ENCODE peak calls at places on chromosomes 11 and 22, in four cellular contexts. T, Z, F and V are unnamed samples.
A peak's percentile ranks its signal among the peaks of the same experiment; 100 is the strongest.

GRCh38 chr11:79011357-79011756 is 429.5 kb downstream of the TENM4 start:
- DNase-seq in Z (no peak), T (no peak), F (no peak), V (peak; percentile 13)

GRCh38 chr22:35914665-35915476 is 113.8 kb downstream of the RBFOX2 start:
- DNase-seq in Z (no peak), T (peak; percentile 59), F (peak; percentile 92), V (no peak)

GRCh38 chr11:120068114-120068573 is 69.8 kb downstream of the TRIM29 start:
- DNase-seq in F (no peak), Z (no peak), T (no peak), V (no peak)

GRCh38 chr11:2099523-2100316 is 39.5 kb downstream of the IGF2 start:
- DNase-seq in Z (no peak), T (no peak), F (no peak), V (no peak)

GRCh38 chr11:117203069-117203407 is 3.9 kb downstream of the TAGLN start:
- DNase-seq in Z (no peak), F (no peak), T (no peak), V (no peak)

GRCh38 chr11:123357353-123357989 is 72.6 kb upstream of the GRAMD1B start:
- DNase-seq in F (no peak), T (no peak), Z (no peak), V (no peak)

GRCh38 chr22:36156119-36156514 is 4.4 kb downstream of the APOL3 start:
- DNase-seq in Z (no peak), T (no peak), F (no peak), V (no peak)

GRCh38 chr22:20064545-20065262 is 15.3 kb upstream of the DGCR8 start:
- DNase-seq in F (no peak), T (no peak), Z (no peak), V (no peak)

GRCh38 chr11:32279672-32280071 is 155.7 kb downstream of the WT1 start:
- DNase-seq in T (no peak), F (no peak), Z (no peak), V (no peak)

GRCh38 chr22:41966607-41967240 is 2.5 kb upstream of the SEPTIN3 start:
- DNase-seq in T (peak; percentile 86), Z (no peak), F (peak; percentile 25), V (no peak)

DNA sequence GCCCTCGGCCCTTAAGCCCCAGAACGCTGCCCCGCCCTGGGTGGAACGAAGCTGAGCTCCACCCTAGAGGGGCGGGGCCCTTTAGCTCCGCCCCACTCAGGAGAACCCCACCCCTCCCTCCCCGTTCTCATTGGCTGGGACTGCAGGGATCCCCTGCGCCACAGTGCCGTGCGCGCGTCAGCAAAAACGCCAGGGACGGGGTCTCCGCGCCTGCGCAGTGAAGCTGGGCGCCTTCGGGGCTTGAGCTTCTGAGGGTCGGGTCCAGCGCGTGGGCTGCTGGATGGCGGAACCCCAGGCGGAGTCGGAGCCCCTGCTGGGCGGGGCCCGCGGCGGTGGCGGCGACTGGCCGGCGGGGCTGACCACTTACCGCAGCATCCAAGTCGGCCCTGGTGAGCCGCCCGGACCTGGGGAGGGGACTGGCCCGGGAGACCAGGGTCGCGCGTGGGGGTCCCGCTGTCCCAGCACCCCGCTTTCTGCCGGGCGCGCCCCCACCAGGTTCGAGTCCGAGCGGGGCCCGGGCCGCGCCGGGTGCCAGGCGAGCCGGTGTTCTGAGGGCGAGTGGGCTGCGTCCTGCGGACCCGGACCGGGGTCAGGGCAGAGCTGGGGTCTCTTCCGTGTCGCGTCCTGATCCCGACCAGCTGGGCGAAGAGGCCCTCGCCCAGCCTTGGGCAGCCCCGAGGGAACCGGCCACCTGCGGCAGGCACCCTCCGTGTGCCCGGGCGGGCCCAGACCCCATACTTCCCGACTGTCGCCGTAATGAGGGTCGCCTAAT is at the start of gene TPCN2:
- DNase-seq in Z (peak; percentile 82), F (peak; percentile 99), T (peak; percentile 76), V (peak; percentile 96)
- TF ChIP-seq CTCF in Z (no peak), F (no peak), T (no peak), V (peak; percentile 17)

DNA sequence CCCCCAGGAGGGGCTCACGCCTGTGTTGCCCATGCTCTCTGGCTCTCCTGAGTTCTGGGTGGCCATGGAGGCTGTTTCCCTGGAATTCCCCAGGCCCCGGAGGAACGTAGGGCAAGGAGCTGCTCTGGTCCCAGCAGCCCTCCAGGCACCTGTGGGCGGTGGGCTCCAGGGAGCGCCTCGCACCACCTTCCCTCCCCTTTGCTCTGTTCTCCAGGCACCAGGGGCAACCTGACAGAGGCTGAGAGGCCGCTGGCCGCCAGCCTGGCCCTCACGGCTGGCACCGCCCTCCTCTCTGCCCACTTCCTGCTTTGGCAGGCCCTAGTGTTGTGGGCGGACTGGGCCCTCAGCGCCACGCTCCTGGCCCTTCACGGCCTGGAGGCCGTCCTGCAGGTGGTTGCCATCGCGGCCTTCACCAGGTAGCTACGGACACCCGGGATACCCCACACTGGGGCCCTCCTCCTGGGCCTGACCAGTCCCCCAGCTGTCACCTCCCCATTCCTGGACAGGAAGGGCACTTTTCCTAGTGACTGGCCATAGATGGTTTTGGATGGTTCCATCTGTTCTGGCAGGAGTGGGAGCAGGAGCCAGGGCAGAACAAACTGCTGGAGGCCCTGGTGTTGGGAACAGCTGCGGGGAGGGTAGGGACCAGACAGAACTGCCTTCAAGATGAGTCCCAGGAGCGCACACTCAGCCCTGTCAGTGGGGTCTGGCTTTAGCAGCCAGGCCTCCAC is 3.1 kb upstream of the EPS8L2 start:
- DNase-seq in Z (no peak), T (no peak), F (no peak), V (no peak)
- TF ChIP-seq CTCF in Z (no peak), T (no peak), F (no peak), V (no peak)

DNA sequence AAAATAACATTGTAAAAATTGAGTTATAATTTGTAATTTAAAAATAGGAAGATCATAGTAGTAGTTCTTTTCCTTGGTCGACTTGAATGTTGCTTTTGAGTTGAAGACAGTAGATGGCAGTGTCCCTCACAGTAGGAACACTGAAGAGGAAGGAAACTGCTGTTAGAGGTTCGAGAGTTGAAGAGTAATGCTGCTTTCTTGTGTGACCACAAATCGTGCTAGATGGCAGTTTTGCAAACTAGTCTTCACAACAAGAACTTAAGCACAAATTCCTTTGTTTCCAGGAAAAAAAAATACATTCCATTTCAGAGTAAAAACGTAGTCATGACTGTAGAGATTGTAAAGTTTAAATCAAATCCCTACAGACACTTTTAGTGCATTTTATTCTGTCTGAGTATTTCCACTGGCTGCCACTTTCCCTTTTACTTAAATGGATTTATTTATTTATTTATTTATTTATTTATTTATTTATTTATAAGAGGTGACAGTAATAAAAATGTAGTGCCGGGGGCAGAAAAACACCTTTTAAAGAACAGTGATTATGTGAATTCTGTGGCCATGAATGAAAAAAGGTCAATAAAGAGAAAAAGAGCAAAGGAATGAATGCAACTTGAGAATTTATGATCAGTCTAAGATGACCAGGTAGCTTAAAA is 54.6 kb downstream of the SPECC1L start:
- DNase-seq in Z (no peak), T (peak; percentile 96), F (peak; percentile 51), V (no peak)
- TF ChIP-seq CTCF in Z (peak; percentile 64), T (peak; percentile 75), F (peak; percentile 77), V (peak; percentile 72)

GRCh38 chr22:49305215-49305965 is 522.3 kb downstream of the BRD1 start:
- DNase-seq in Z (peak; percentile 56), F (peak; percentile 78), T (no peak), V (peak; percentile 91)
- TF ChIP-seq CTCF in Z (peak; percentile 77), F (peak; percentile 50), T (no peak), V (peak; percentile 98)

DNA sequence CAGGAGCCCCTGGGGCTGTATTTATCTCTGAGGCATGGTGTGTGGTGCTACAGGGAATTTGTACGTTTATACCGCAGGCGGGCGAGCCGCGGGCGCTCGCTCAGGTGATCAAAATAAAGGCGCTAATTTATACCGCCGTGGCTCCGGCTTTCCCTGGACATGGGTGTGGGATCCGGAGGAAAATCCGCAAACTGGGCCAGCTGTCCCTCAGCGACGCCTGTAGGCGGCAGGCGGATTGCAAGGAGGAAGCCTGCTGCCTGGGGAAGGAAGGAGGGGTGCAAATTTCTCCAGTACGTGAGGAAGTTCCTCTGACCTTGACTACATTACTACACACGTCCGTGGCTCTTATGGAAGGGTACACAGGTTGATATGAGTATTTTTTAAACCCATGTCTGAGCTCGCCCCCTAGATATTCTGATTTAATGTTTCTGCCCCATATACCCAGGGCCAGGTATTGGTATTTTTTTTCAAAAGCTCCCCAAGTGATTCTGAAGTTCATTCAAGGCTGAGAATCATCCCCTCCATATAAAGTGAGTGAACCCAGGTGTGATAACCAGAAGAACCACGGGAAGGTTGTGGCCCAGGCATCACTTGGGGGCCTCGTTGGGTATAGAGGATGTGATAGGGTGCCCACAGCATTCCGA is 2.8 kb downstream of the MYOD1 start:
- DNase-seq in Z (no peak), F (no peak), T (no peak), V (no peak)
- TF ChIP-seq CTCF in Z (no peak), F (peak; percentile 61), T (peak; percentile 68), V (peak; percentile 60)

GRCh38 chr11:46537121-46537520 is 56.7 kb downstream of the AMBRA1 start:
- DNase-seq in F (no peak), Z (no peak), T (no peak), V (no peak)
- TF ChIP-seq CTCF in F (no peak), Z (no peak), T (peak; percentile 24), V (no peak)

DNA sequence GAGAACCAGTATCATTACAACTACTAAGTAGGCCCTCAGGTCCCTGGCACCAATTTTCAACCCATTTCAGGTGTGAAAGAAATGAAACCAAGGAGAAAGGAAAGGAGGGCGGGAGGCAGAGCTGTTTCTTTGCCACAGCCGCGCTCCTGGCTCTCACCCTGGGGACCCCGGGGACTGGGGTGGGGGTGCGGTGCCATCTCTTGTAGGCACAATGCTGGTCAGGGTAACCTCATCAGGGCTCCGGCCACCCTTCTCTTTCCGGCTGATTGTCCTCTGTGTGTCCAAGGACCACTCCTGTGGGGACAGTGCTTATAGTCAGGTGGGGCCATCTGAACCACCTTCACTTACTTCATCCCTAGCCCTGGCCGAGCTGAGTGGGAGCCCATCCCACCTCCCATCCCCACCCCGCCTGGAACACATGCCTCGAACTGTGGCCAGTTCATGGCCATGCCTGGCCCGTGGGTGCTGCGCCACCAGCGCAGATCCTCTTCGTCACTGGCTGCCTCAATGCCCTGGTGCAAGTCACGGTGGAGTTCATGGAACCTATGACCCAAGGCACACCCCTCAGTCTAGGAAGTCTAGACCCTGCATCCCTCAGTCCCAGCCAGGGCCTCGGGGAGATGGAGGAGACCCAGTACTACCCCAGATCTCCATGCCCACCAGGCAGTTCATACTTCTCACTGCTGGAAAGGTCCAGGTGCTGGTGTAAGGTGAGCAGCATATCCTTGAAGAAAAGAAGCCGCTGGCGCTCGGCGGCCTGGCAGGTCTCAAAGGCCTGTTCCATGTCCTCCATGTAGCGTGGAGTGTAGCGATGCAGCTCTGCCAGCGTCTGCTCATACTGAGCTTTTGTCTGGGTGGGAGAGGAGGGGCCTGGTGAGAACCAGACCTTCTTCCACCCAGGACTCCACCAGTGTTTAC is 2.3 kb upstream of the ARFGAP2 start:
- DNase-seq in F (no peak), Z (no peak), T (no peak), V (no peak)
- TF ChIP-seq CTCF in F (no peak), Z (no peak), T (no peak), V (no peak)

GRCh38 chr11:47233989-47234668 is 14.5 kb downstream of the ACP2 start:
- DNase-seq in T (no peak), F (no peak), Z (no peak), V (no peak)
- TF ChIP-seq CTCF in T (peak; percentile 61), F (peak; percentile 73), Z (no peak), V (peak; percentile 32)